ENCODE peak calls at places on chromosomes 12 and 14, in five cellular contexts. Q, K, N, B and G are unnamed samples.

GRCh38 chr12:132483612-132484011 is 6.3 kb upstream of the FBRSL1 start:
- ATAC-seq in Q (no peak), K (no peak), N (no peak), B (no peak), G (no peak)

GRCh38 chr14:68137704-68138619 is 318.4 kb downstream of the RAD51B start:
- ATAC-seq in Q (no peak), K (peak), N (peak), B (peak), G (peak)

GRCh38 chr14:68551045-68551683 is 241.7 kb downstream of the ZFP36L1 start:
- ATAC-seq in Q (no peak), K (no peak), N (no peak), B (no peak), G (no peak)

GRCh38 chr12:120175062-120175461 is 19.5 kb downstream of the GCN1 start:
- ATAC-seq in Q (peak), K (no peak), N (no peak), B (no peak), G (no peak)

GRCh38 chr14:38873923-38874612 is 229.0 kb downstream of the SEC23A start:
- ATAC-seq in Q (no peak), K (peak), N (no peak), B (no peak), G (no peak)

GRCh38 chr14:65357091-65357490 is 55.4 kb upstream of the FUT8 start:
- ATAC-seq in Q (no peak), K (peak), N (no peak), B (no peak), G (no peak)

GRCh38 chr12:92971869-92972524 is 42.9 kb upstream of the EEA1 start:
- ATAC-seq in Q (no peak), K (peak), N (no peak), B (peak), G (no peak)

GRCh38 chr12:24993756-24994155 is 44.9 kb upstream of the BCAT1 start:
- ATAC-seq in Q (no peak), K (no peak), N (no peak), B (no peak), G (no peak)

GRCh38 chr14:91755560-91755959 is 23.7 kb upstream of the CATSPERB start:
- ATAC-seq in Q (no peak), K (peak), N (no peak), B (peak), G (no peak)